ENCODE peak calls at places on chromosomes 3 and 15, in five cellular contexts. R, C, P, S and F are unnamed samples.

GRCh38 chr15:83716605-83717004 is 62.7 kb downstream of the ADAMTSL3 start:
- DNase-seq in S (no peak), C (no peak), R (no peak), P (no peak), F (no peak)

GRCh38 chr15:98875309-98875708 is 132.3 kb downstream of the PGPEP1L start:
- DNase-seq in C (no peak), P (no peak), R (no peak), S (no peak), F (no peak)

GRCh38 chr15:75817151-75817935 is 25.9 kb upstream of the UBE2Q2 start:
- DNase-seq in P (no peak), R (no peak), S (no peak), C (no peak), F (no peak)

GRCh38 chr15:85336870-85337269 is 43.5 kb upstream of the AKAP13 start:
- DNase-seq in C (no peak), P (no peak), R (no peak), S (no peak), F (no peak)

GRCh38 chr15:43412096-43412495 is 41.2 kb downstream of the TUBGCP4 start:
- DNase-seq in C (no peak), P (no peak), R (no peak), S (no peak), F (no peak)

GRCh38 chr3:184874709-184875644 is 63.0 kb downstream of the VPS8 start:
- DNase-seq in S (no peak), P (peak), R (no peak), C (no peak), F (peak)

GRCh38 chr3:14256046-14256445 is 77.4 kb downstream of the LSM3 start:
- DNase-seq in C (no peak), P (no peak), S (no peak), R (no peak), F (no peak)

GRCh38 chr3:133880287-133880686 is 15.4 kb downstream of the RAB6B start:
- DNase-seq in S (no peak), P (no peak), R (no peak), C (no peak), F (no peak)

GRCh38 chr15:68553594-68553993 is 25.2 kb upstream of the CORO2B start:
- DNase-seq in R (no peak), C (no peak), S (no peak), P (no peak), F (no peak)

GRCh38 chr3:16770021-16770420 is 114.7 kb upstream of the PLCL2 start:
- DNase-seq in P (no peak), R (no peak), C (no peak), S (no peak), F (no peak)

GRCh38 chr3:148379763-148380162 is 317.9 kb upstream of the AGTR1 start:
- DNase-seq in P (peak), R (peak), C (no peak), S (no peak), F (no peak)

GRCh38 chr3:125002414-125002811 is 53.4 kb downstream of the HEG1 start:
- DNase-seq in R (no peak), P (no peak), C (no peak), S (no peak), F (no peak)

GRCh38 chr3:124653788-124654469 is 76.3 kb upstream of the UMPS start:
- DNase-seq in C (no peak), R (no peak), P (peak), S (no peak), F (no peak)

GRCh38 chr3:37129871-37130270 is 44.5 kb downstream of the LRRFIP2 start:
- DNase-seq in C (no peak), P (peak), S (no peak), R (no peak), F (no peak)

GRCh38 chr15:63933522-63933921 is 99.8 kb upstream of the HERC1 start:
- DNase-seq in C (no peak), R (no peak), P (no peak), S (no peak), F (no peak)

GRCh38 chr15:25171856-25172687 is 217.3 kb downstream of the SNRPN start:
- DNase-seq in S (peak), P (no peak), R (no peak), C (peak), F (no peak)

GRCh38 chr3:49616491-49616941 is 57.6 kb upstream of the APEH start:
- DNase-seq in R (no peak), S (no peak), C (no peak), P (no peak), F (no peak)

GRCh38 chr15:68650901-68651709 is 72.3 kb downstream of the CORO2B start:
- DNase-seq in P (peak), S (no peak), R (peak), C (peak), F (no peak)

GRCh38 chr15:63380828-63381282 is 791 bp downstream of the CA12 start:
- DNase-seq in P (no peak), C (no peak), S (no peak), R (no peak), F (no peak)

GRCh38 chr15:80836223-80836622 is 57.1 kb downstream of the CEMIP start:
- DNase-seq in P (no peak), C (no peak), R (no peak), S (no peak), F (no peak)

GRCh38 chr3:188526057-188526456 is 372.1 kb downstream of the LPP start:
- DNase-seq in S (no peak), P (no peak), R (no peak), C (no peak), F (no peak)

GRCh38 chr3:62551556-62551955 is 178.2 kb upstream of the FEZF2 start:
- DNase-seq in P (no peak), R (no peak), C (no peak), S (no peak), F (no peak)

GRCh38 chr3:139830817-139831216 is 104.2 kb upstream of the CLSTN2 start:
- DNase-seq in S (no peak), R (no peak), P (no peak), C (no peak), F (no peak)

DNA sequence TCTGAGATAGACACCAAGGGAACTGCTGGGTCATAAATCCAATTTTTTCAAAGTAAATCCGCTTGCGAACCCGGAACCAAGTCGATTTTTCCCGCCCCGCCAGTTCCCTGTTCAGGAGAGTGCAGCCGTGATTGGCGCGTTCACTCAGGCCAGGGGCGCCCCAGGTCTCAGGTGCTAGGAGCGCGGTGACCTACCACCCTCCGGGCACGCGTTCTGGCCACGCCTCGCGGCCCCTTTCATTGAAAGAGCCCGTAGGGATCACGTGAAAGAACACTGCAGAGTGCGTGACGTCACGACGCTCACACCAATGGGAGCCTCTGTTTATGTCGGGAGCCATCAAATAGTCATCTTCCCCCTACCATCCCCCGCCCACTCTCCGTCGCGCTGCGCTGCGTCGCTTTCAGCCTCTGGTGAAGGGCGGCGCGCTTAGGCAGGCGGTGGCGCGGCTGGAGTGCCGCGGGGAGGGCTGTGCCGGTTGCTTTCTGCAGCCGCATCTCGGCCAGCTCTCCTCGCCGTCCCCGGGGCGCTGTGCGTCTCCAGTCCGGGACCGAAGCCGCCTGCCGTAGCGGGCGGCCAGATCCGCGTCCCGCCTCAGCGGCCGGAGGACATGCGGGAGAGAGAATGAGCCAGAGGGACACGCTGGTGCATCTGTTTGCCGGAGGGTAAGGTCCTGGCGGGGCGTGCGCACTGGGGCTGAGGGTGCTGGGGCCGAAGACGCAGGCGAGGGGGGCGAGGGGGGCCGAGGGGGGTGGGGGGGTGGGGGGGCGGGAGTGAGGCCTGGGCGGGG is at the start of gene SLC25A36:
- DNase-seq in R (peak), C (peak), P (peak), S (peak), F (peak)
- TF ChIP-seq POLR2A in R (peak), C (peak), P (peak), S (peak), F (peak)

GRCh38 chr3:31531992-31532586 is 636 bp upstream of the STT3B start:
- DNase-seq in C (peak), S (peak), P (peak), R (peak), F (peak)
- TF ChIP-seq POLR2A in C (peak), S (peak), P (peak), R (peak), F (peak)

GRCh38 chr3:64684715-64685261 is 3.0 kb downstream of the ADAMTS9 start:
- DNase-seq in C (no peak), R (no peak), P (peak), S (no peak), F (no peak)
- TF ChIP-seq POLR2A in C (no peak), R (no peak), P (no peak), S (no peak), F (no peak)

GRCh38 chr3:190001426-190001825 is 119.3 kb downstream of the P3H2 start:
- DNase-seq in P (no peak), S (no peak), C (no peak), R (no peak), F (no peak)
- TF ChIP-seq POLR2A in P (no peak), S (no peak), C (no peak), R (no peak), F (no peak)

GRCh38 chr3:47398218-47398617 is 17.4 kb downstream of the PTPN23 start:
- DNase-seq in R (no peak), S (no peak), C (no peak), P (peak), F (no peak)
- TF ChIP-seq POLR2A in R (no peak), S (no peak), C (no peak), P (no peak), F (no peak)

GRCh38 chr15:28167042-28167441 is 67.9 kb upstream of the OCA2 start:
- DNase-seq in P (no peak), R (no peak), S (no peak), C (no peak), F (no peak)

GRCh38 chr15:28165791-28166190 is 66.7 kb upstream of the OCA2 start:
- DNase-seq in S (no peak), C (no peak), P (no peak), R (no peak), F (no peak)

GRCh38 chr15:28169361-28169760 is 70.2 kb upstream of the OCA2 start:
- DNase-seq in P (no peak), C (no peak), R (no peak), S (no peak), F (no peak)

GRCh38 chr15:28164876-28165275 is 65.8 kb upstream of the OCA2 start:
- DNase-seq in S (no peak), P (no peak), R (no peak), C (no peak), F (no peak)
- TF ChIP-seq POLR2A in S (no peak), P (no peak), R (no peak), C (no peak), F (no peak)